ENCODE peak calls at places on chromosomes 3 and 15, in eight cellular contexts. One of them, this sample, is unnamed. For H3K4me1 and H3K27me3, the result is how much of the 10 kb centered on the place peaks cover.

GRCh38 chr3:12663311-12663935 is 494 bp downstream of the RAF1 start:
- DNase-seq in fibroblast of lung: peak
- DNase-seq in Caco-2: no peak
- DNase-seq in upper lobe of right lung: no peak
- DNase-seq in osteoblast: peak
- DNase-seq in SK-N-SH: peak
- DNase-seq in GM23338: peak
- DNase-seq in cardiac muscle cell: peak
- DNase-seq in this sample: no peak

GRCh38 chr15:40302288-40302886 is 5.3 kb downstream of the PLCB2 start:
- DNase-seq in fibroblast of lung: no peak
- DNase-seq in Caco-2: no peak
- DNase-seq in upper lobe of right lung: no peak
- DNase-seq in osteoblast: no peak
- DNase-seq in SK-N-SH: no peak
- DNase-seq in GM23338: no peak
- DNase-seq in cardiac muscle cell: no peak
- DNase-seq in this sample: no peak

GRCh38 chr15:97900006-97900405 is 60.5 kb upstream of the ARRDC4 start:
- DNase-seq in fibroblast of lung: no peak
- DNase-seq in Caco-2: no peak
- DNase-seq in upper lobe of right lung: no peak
- DNase-seq in osteoblast: no peak
- DNase-seq in SK-N-SH: no peak
- DNase-seq in GM23338: no peak
- DNase-seq in cardiac muscle cell: no peak
- DNase-seq in this sample: no peak

GRCh38 chr3:156677120-156677479 is 2.7 kb downstream of the TIPARP start:
- DNase-seq in fibroblast of lung: no peak
- DNase-seq in Caco-2: no peak
- DNase-seq in upper lobe of right lung: no peak
- DNase-seq in osteoblast: no peak
- DNase-seq in SK-N-SH: no peak
- DNase-seq in GM23338: no peak
- DNase-seq in cardiac muscle cell: no peak
- DNase-seq in this sample: no peak

GRCh38 chr3:151816091-151816604 is 2.2 kb downstream of the AADAC start:
- DNase-seq in fibroblast of lung: peak
- DNase-seq in Caco-2: peak
- DNase-seq in upper lobe of right lung: no peak
- DNase-seq in osteoblast: peak
- DNase-seq in SK-N-SH: no peak
- DNase-seq in GM23338: peak
- DNase-seq in cardiac muscle cell: no peak
- DNase-seq in this sample: no peak

GRCh38 chr3:42746455-42747450 is 26.3 kb downstream of the CCDC13 start:
- DNase-seq in fibroblast of lung: peak
- DNase-seq in Caco-2: no peak
- DNase-seq in upper lobe of right lung: no peak
- DNase-seq in osteoblast: no peak
- DNase-seq in SK-N-SH: no peak
- DNase-seq in GM23338: no peak
- DNase-seq in cardiac muscle cell: peak
- DNase-seq in this sample: no peak

GRCh38 chr15:66865622-66866611 is 163.9 kb downstream of the SMAD6 start:
- DNase-seq in fibroblast of lung: no peak
- DNase-seq in Caco-2: no peak
- DNase-seq in upper lobe of right lung: no peak
- DNase-seq in osteoblast: no peak
- DNase-seq in SK-N-SH: no peak
- DNase-seq in GM23338: peak
- DNase-seq in cardiac muscle cell: no peak
- DNase-seq in this sample: no peak

GRCh38 chr15:43239732-43240491 is 19.1 kb upstream of the EPB42 start:
- DNase-seq in fibroblast of lung: no peak
- DNase-seq in Caco-2: no peak
- DNase-seq in upper lobe of right lung: no peak
- DNase-seq in osteoblast: no peak
- DNase-seq in SK-N-SH: no peak
- DNase-seq in GM23338: no peak
- DNase-seq in cardiac muscle cell: no peak
- DNase-seq in this sample: no peak

GRCh38 chr15:78740904-78741274 is 70.4 kb downstream of the ADAMTS7 start:
- DNase-seq in fibroblast of lung: no peak
- DNase-seq in Caco-2: peak
- DNase-seq in upper lobe of right lung: no peak
- DNase-seq in osteoblast: no peak
- DNase-seq in SK-N-SH: no peak
- DNase-seq in GM23338: no peak
- DNase-seq in cardiac muscle cell: no peak
- DNase-seq in this sample: no peak

GRCh38 chr15:91795281-91795680 is 58.2 kb upstream of the SLCO3A1 start:
- DNase-seq in fibroblast of lung: no peak
- DNase-seq in Caco-2: no peak
- DNase-seq in upper lobe of right lung: no peak
- DNase-seq in osteoblast: no peak
- DNase-seq in SK-N-SH: no peak
- DNase-seq in GM23338: no peak
- DNase-seq in cardiac muscle cell: peak
- DNase-seq in this sample: no peak
- H3K4me3 ChIP-seq in fibroblast of lung: no peak
- H3K4me3 ChIP-seq in Caco-2: no peak
- H3K4me3 ChIP-seq in upper lobe of right lung: no peak
- H3K4me3 ChIP-seq in osteoblast: no peak
- H3K4me3 ChIP-seq in SK-N-SH: no peak
- H3K4me3 ChIP-seq in GM23338: no peak
- H3K4me3 ChIP-seq in cardiac muscle cell: no peak
- H3K4me3 ChIP-seq in this sample: no peak

GRCh38 chr3:58335432-58335947 is 2.8 kb downstream of the PXK start:
- DNase-seq in fibroblast of lung: no peak
- DNase-seq in Caco-2: no peak
- DNase-seq in upper lobe of right lung: no peak
- DNase-seq in osteoblast: peak
- DNase-seq in SK-N-SH: no peak
- DNase-seq in GM23338: no peak
- DNase-seq in cardiac muscle cell: no peak
- DNase-seq in this sample: no peak
- H3K4me1 ChIP-seq in fibroblast of lung: under half
- H3K4me1 ChIP-seq in Caco-2: under half
- H3K4me1 ChIP-seq in upper lobe of right lung: under half
- H3K4me1 ChIP-seq in osteoblast: under half
- H3K4me1 ChIP-seq in SK-N-SH: under half
- H3K4me1 ChIP-seq in GM23338: under half
- H3K4me1 ChIP-seq in cardiac muscle cell: under half
- H3K4me1 ChIP-seq in this sample: under half

GRCh38 chr3:181709537-181710279 is 2.0 kb upstream of the SOX2 start:
- DNase-seq in fibroblast of lung: peak
- DNase-seq in Caco-2: peak
- DNase-seq in upper lobe of right lung: peak
- DNase-seq in osteoblast: peak
- DNase-seq in SK-N-SH: peak
- DNase-seq in GM23338: peak
- DNase-seq in cardiac muscle cell: peak
- DNase-seq in this sample: no peak
- H3K27me3 ChIP-seq in fibroblast of lung: under half
- H3K27me3 ChIP-seq in Caco-2: under half
- H3K27me3 ChIP-seq in upper lobe of right lung: half or more
- H3K27me3 ChIP-seq in osteoblast: half or more
- H3K27me3 ChIP-seq in SK-N-SH: under half
- H3K27me3 ChIP-seq in GM23338: under half
- H3K27me3 ChIP-seq in cardiac muscle cell: half or more
- H3K27me3 ChIP-seq in this sample: under half

GRCh38 chr3:126212629-126213375 is 32.4 kb upstream of the ALDH1L1 start:
- DNase-seq in fibroblast of lung: peak
- DNase-seq in Caco-2: peak
- DNase-seq in upper lobe of right lung: peak
- DNase-seq in osteoblast: peak
- DNase-seq in SK-N-SH: peak
- DNase-seq in GM23338: peak
- DNase-seq in cardiac muscle cell: peak
- DNase-seq in this sample: peak
- H3K4me3 ChIP-seq in fibroblast of lung: peak
- H3K4me3 ChIP-seq in Caco-2: peak
- H3K4me3 ChIP-seq in upper lobe of right lung: peak
- H3K4me3 ChIP-seq in osteoblast: peak
- H3K4me3 ChIP-seq in SK-N-SH: peak
- H3K4me3 ChIP-seq in GM23338: peak
- H3K4me3 ChIP-seq in cardiac muscle cell: peak
- H3K4me3 ChIP-seq in this sample: peak

GRCh38 chr3:197352382-197352781 is 54.0 kb upstream of the DLG1 start:
- DNase-seq in fibroblast of lung: peak
- DNase-seq in Caco-2: no peak
- DNase-seq in upper lobe of right lung: no peak
- DNase-seq in osteoblast: peak
- DNase-seq in SK-N-SH: peak
- DNase-seq in GM23338: no peak
- DNase-seq in cardiac muscle cell: peak
- DNase-seq in this sample: no peak
- H3K4me1 ChIP-seq in fibroblast of lung: under half
- H3K4me1 ChIP-seq in Caco-2: under half
- H3K4me1 ChIP-seq in upper lobe of right lung: under half
- H3K4me1 ChIP-seq in osteoblast: under half
- H3K4me1 ChIP-seq in SK-N-SH: under half
- H3K4me1 ChIP-seq in GM23338: under half
- H3K4me1 ChIP-seq in cardiac muscle cell: under half
- H3K4me1 ChIP-seq in this sample: under half

GRCh38 chr3:170634663-170635096 is 48.8 kb upstream of the SLC7A14 start:
- DNase-seq in fibroblast of lung: no peak
- DNase-seq in Caco-2: no peak
- DNase-seq in upper lobe of right lung: no peak
- DNase-seq in osteoblast: no peak
- DNase-seq in SK-N-SH: no peak
- DNase-seq in GM23338: no peak
- DNase-seq in cardiac muscle cell: no peak
- DNase-seq in this sample: no peak
- H3K27me3 ChIP-seq in fibroblast of lung: under half
- H3K27me3 ChIP-seq in Caco-2: under half
- H3K27me3 ChIP-seq in upper lobe of right lung: under half
- H3K27me3 ChIP-seq in osteoblast: under half
- H3K27me3 ChIP-seq in SK-N-SH: under half
- H3K27me3 ChIP-seq in GM23338: under half
- H3K27me3 ChIP-seq in cardiac muscle cell: under half
- H3K27me3 ChIP-seq in this sample: under half

DNA sequence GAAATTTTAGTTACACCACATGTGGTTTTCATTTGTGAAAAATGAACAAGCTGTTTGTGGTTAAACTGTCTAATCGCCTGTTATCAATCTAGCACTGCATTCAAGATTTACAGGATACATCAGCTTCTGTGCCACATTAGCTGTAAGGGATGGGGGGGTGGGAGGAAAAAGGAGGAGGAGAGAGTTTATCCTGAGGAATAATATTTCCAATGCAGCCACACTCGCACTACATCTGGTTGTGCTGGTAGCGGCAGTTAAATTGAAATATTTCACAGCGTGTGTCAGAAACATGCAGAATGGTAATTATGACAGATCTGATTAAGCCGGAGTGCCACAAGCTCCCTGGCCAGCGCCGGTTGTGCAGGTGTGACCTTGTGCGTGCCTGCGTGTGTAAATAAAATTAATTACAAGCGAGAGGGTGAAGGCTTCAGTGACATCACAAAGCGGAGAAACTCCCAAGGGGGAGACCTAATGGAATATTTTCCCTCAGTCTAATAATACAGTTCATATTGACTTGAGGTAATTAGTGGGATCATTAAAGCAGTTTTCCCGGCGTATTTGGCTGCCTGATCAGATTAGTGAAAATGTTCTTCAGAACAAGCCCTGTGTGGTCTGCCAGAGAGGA is 55.5 kb downstream of the SATB1 start:
- DNase-seq in fibroblast of lung: no peak
- DNase-seq in Caco-2: no peak
- DNase-seq in upper lobe of right lung: no peak
- DNase-seq in osteoblast: no peak
- DNase-seq in SK-N-SH: peak
- DNase-seq in GM23338: no peak
- DNase-seq in cardiac muscle cell: no peak
- DNase-seq in this sample: no peak
- H3K4me3 ChIP-seq in fibroblast of lung: no peak
- H3K4me3 ChIP-seq in Caco-2: no peak
- H3K4me3 ChIP-seq in upper lobe of right lung: no peak
- H3K4me3 ChIP-seq in osteoblast: no peak
- H3K4me3 ChIP-seq in SK-N-SH: peak
- H3K4me3 ChIP-seq in GM23338: no peak
- H3K4me3 ChIP-seq in cardiac muscle cell: no peak
- H3K4me3 ChIP-seq in this sample: no peak

DNA sequence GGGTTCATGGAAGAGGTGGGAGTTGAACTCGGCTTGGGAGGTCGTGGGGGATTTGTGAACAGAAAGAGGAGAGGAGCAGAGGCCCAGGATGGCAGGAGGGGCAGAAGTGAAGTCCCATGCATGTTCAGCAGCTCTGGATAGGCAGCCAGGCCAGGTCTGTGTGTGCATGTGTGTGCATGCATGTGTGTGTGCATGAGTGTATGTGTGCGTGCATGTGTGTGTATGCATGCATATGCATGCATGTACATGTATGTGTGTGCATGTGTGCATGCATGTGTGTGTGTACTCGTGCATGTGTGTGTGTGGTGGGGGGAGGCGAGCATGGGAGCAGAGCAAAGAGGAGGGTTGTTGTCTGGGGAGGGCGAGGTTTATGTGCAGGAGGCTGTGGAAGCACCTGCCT is 178.4 kb downstream of the RPLP1 start:
- DNase-seq in fibroblast of lung: no peak
- DNase-seq in Caco-2: no peak
- DNase-seq in upper lobe of right lung: no peak
- DNase-seq in osteoblast: no peak
- DNase-seq in SK-N-SH: no peak
- DNase-seq in GM23338: no peak
- DNase-seq in cardiac muscle cell: no peak
- DNase-seq in this sample: no peak
- H3K4me1 ChIP-seq in fibroblast of lung: under half
- H3K4me1 ChIP-seq in Caco-2: under half
- H3K4me1 ChIP-seq in upper lobe of right lung: under half
- H3K4me1 ChIP-seq in osteoblast: under half
- H3K4me1 ChIP-seq in SK-N-SH: under half
- H3K4me1 ChIP-seq in GM23338: under half
- H3K4me1 ChIP-seq in cardiac muscle cell: under half
- H3K4me1 ChIP-seq in this sample: under half

This sample was measured in iPS DF 6.9.